ENCODE peak calls at places on chromosome 21, in four cellular contexts. One of them, this sample, is unnamed.

GRCh38 chr21:28636988-28637691 is 355.5 kb downstream of the LTN1 start:
- DNase-seq in AG08396: peak
- DNase-seq in hypothalamus: no peak
- DNase-seq in activated T-cell treated with anti-CD3 and anti-CD28 coated beads for 1 hour: no peak
- DNase-seq in this sample: peak

GRCh38 chr21:35039595-35040291 is 9.4 kb downstream of the RUNX1 start:
- DNase-seq in AG08396: no peak
- DNase-seq in hypothalamus: no peak
- DNase-seq in activated T-cell treated with anti-CD3 and anti-CD28 coated beads for 1 hour: no peak
- DNase-seq in this sample: no peak

GRCh38 chr21:45151484-45152115 is 77.2 kb downstream of the ADARB1 start:
- DNase-seq in AG08396: no peak
- DNase-seq in hypothalamus: no peak
- DNase-seq in activated T-cell treated with anti-CD3 and anti-CD28 coated beads for 1 hour: no peak
- DNase-seq in this sample: no peak

GRCh38 chr21:35239811-35240219 is 190.7 kb upstream of the RUNX1 start:
- DNase-seq in AG08396: no peak
- DNase-seq in hypothalamus: no peak
- DNase-seq in activated T-cell treated with anti-CD3 and anti-CD28 coated beads for 1 hour: no peak
- DNase-seq in this sample: no peak

GRCh38 chr21:46157987-46158451 is 2.6 kb upstream of the FTCD start:
- DNase-seq in AG08396: no peak
- DNase-seq in hypothalamus: no peak
- DNase-seq in activated T-cell treated with anti-CD3 and anti-CD28 coated beads for 1 hour: no peak
- DNase-seq in this sample: no peak

GRCh38 chr21:44006656-44007055 is 5.5 kb upstream of the TRAPPC10 start:
- DNase-seq in AG08396: no peak
- DNase-seq in hypothalamus: no peak
- DNase-seq in activated T-cell treated with anti-CD3 and anti-CD28 coated beads for 1 hour: no peak
- DNase-seq in this sample: peak

GRCh38 chr21:26715878-26716506 is 129.2 kb downstream of the ADAMTS1 start:
- DNase-seq in AG08396: peak
- DNase-seq in hypothalamus: peak
- DNase-seq in activated T-cell treated with anti-CD3 and anti-CD28 coated beads for 1 hour: no peak
- DNase-seq in this sample: peak

GRCh38 chr21:42598159-42598735 is 55.2 kb upstream of the PDE9A start:
- DNase-seq in AG08396: no peak
- DNase-seq in hypothalamus: no peak
- DNase-seq in activated T-cell treated with anti-CD3 and anti-CD28 coated beads for 1 hour: no peak
- DNase-seq in this sample: no peak

GRCh38 chr21:32710069-32710784 is 17.6 kb downstream of the SYNJ1 start:
- DNase-seq in AG08396: no peak
- DNase-seq in hypothalamus: no peak
- DNase-seq in activated T-cell treated with anti-CD3 and anti-CD28 coated beads for 1 hour: no peak
- DNase-seq in this sample: no peak

GRCh38 chr21:21715286-21715969 is 717.2 kb downstream of the NCAM2 start:
- DNase-seq in AG08396: peak
- DNase-seq in hypothalamus: no peak
- DNase-seq in activated T-cell treated with anti-CD3 and anti-CD28 coated beads for 1 hour: no peak
- DNase-seq in this sample: peak

GRCh38 chr21:35925497-35925896 is 134.8 kb downstream of the SETD4 start:
- DNase-seq in AG08396: peak
- DNase-seq in hypothalamus: no peak
- DNase-seq in activated T-cell treated with anti-CD3 and anti-CD28 coated beads for 1 hour: no peak
- DNase-seq in this sample: no peak

GRCh38 chr21:46063734-46064680 is 33.9 kb upstream of the COL6A2 start:
- DNase-seq in AG08396: no peak
- DNase-seq in hypothalamus: no peak
- DNase-seq in activated T-cell treated with anti-CD3 and anti-CD28 coated beads for 1 hour: no peak
- DNase-seq in this sample: no peak

GRCh38 chr21:33265664-33266049 is 510 bp upstream of the IL10RB start:
- DNase-seq in AG08396: no peak
- DNase-seq in hypothalamus: no peak
- DNase-seq in activated T-cell treated with anti-CD3 and anti-CD28 coated beads for 1 hour: no peak
- DNase-seq in this sample: peak

GRCh38 chr21:46311568-46311967 is 12.1 kb downstream of the C21orf58 start:
- DNase-seq in AG08396: no peak
- DNase-seq in hypothalamus: no peak
- DNase-seq in activated T-cell treated with anti-CD3 and anti-CD28 coated beads for 1 hour: no peak
- DNase-seq in this sample: no peak

GRCh38 chr21:42411891-42412635 is 8.4 kb downstream of the UBASH3A start:
- DNase-seq in AG08396: no peak
- DNase-seq in hypothalamus: no peak
- DNase-seq in activated T-cell treated with anti-CD3 and anti-CD28 coated beads for 1 hour: no peak
- DNase-seq in this sample: no peak

GRCh38 chr21:15005391-15005790 is 59.4 kb downstream of the NRIP1 start:
- DNase-seq in AG08396: no peak
- DNase-seq in hypothalamus: no peak
- DNase-seq in activated T-cell treated with anti-CD3 and anti-CD28 coated beads for 1 hour: no peak
- DNase-seq in this sample: no peak

GRCh38 chr21:35303085-35303484 is 254.0 kb upstream of the RUNX1 start:
- DNase-seq in AG08396: no peak
- DNase-seq in hypothalamus: no peak
- DNase-seq in activated T-cell treated with anti-CD3 and anti-CD28 coated beads for 1 hour: no peak
- DNase-seq in this sample: peak

GRCh38 chr21:44927587-44928461 is 7.1 kb upstream of the ITGB2 start:
- DNase-seq in AG08396: peak
- DNase-seq in hypothalamus: no peak
- DNase-seq in activated T-cell treated with anti-CD3 and anti-CD28 coated beads for 1 hour: peak
- DNase-seq in this sample: peak

GRCh38 chr21:39094847-39095525 is 88.3 kb downstream of the PSMG1 start:
- DNase-seq in AG08396: peak
- DNase-seq in hypothalamus: no peak
- DNase-seq in activated T-cell treated with anti-CD3 and anti-CD28 coated beads for 1 hour: no peak
- DNase-seq in this sample: peak

GRCh38 chr21:38259665-38260064 is 2.9 kb downstream of the KCNJ15 start:
- DNase-seq in AG08396: no peak
- DNase-seq in hypothalamus: no peak
- DNase-seq in activated T-cell treated with anti-CD3 and anti-CD28 coated beads for 1 hour: no peak
- DNase-seq in this sample: no peak

GRCh38 chr21:35885942-35886541 is 174.3 kb downstream of the SETD4 start:
- DNase-seq in AG08396: no peak
- DNase-seq in hypothalamus: no peak
- DNase-seq in activated T-cell treated with anti-CD3 and anti-CD28 coated beads for 1 hour: no peak
- DNase-seq in this sample: no peak

GRCh38 chr21:34514576-34515135 is 2.6 kb upstream of the KCNE1 start:
- DNase-seq in AG08396: no peak
- DNase-seq in hypothalamus: no peak
- DNase-seq in activated T-cell treated with anti-CD3 and anti-CD28 coated beads for 1 hour: no peak
- DNase-seq in this sample: peak

GRCh38 chr21:44817914-44818635 is at the start of gene SUMO3:
- DNase-seq in AG08396: peak
- DNase-seq in hypothalamus: peak
- DNase-seq in activated T-cell treated with anti-CD3 and anti-CD28 coated beads for 1 hour: peak
- DNase-seq in this sample: peak

GRCh38 chr21:31132574-31133242 is 94.4 kb upstream of the KRTAP19-8 start:
- DNase-seq in AG08396: no peak
- DNase-seq in hypothalamus: no peak
- DNase-seq in activated T-cell treated with anti-CD3 and anti-CD28 coated beads for 1 hour: peak
- DNase-seq in this sample: no peak

GRCh38 chr21:38315155-38315554 is 58.4 kb downstream of the KCNJ15 start:
- DNase-seq in AG08396: no peak
- DNase-seq in hypothalamus: no peak
- DNase-seq in activated T-cell treated with anti-CD3 and anti-CD28 coated beads for 1 hour: no peak
- DNase-seq in this sample: no peak

GRCh38 chr21:44887807-44888580 is 14.5 kb upstream of the PTTG1IP start:
- DNase-seq in AG08396: no peak
- DNase-seq in hypothalamus: no peak
- DNase-seq in activated T-cell treated with anti-CD3 and anti-CD28 coated beads for 1 hour: no peak
- DNase-seq in this sample: no peak

GRCh38 chr21:37675202-37675801 is 241.0 kb downstream of the KCNJ6 start:
- DNase-seq in AG08396: peak
- DNase-seq in hypothalamus: peak
- DNase-seq in activated T-cell treated with anti-CD3 and anti-CD28 coated beads for 1 hour: peak
- DNase-seq in this sample: peak

GRCh38 chr21:33686386-33686785 is 44.1 kb downstream of the ITSN1 start:
- DNase-seq in AG08396: no peak
- DNase-seq in hypothalamus: no peak
- DNase-seq in activated T-cell treated with anti-CD3 and anti-CD28 coated beads for 1 hour: no peak
- DNase-seq in this sample: no peak

GRCh38 chr21:18384771-18385170 is 18.8 kb downstream of the TMPRSS15 start:
- DNase-seq in AG08396: no peak
- DNase-seq in hypothalamus: no peak
- DNase-seq in activated T-cell treated with anti-CD3 and anti-CD28 coated beads for 1 hour: no peak
- DNase-seq in this sample: peak

GRCh38 chr21:38995755-38996154 is 187.5 kb downstream of the PSMG1 start:
- DNase-seq in AG08396: no peak
- DNase-seq in hypothalamus: no peak
- DNase-seq in activated T-cell treated with anti-CD3 and anti-CD28 coated beads for 1 hour: no peak
- DNase-seq in this sample: no peak

GRCh38 chr21:42406201-42406601 is 2.5 kb downstream of the UBASH3A start:
- DNase-seq in AG08396: no peak
- DNase-seq in hypothalamus: no peak
- DNase-seq in activated T-cell treated with anti-CD3 and anti-CD28 coated beads for 1 hour: no peak
- DNase-seq in this sample: no peak

This sample was measured in amniotic epithelial cell.